ENCODE peak calls at places on chromosomes 1 and 21, in four cellular contexts. E is mesendoderm, X is H1, Q is H9. L is an unnamed sample.

GRCh38 chr1:156926175-156926574 is 5.7 kb downstream of the LRRC71 start:
- DNase-seq in E (peak; percentile 36), X (no peak), Q (no peak), L (peak; percentile 56)

GRCh38 chr1:178706467-178706866 is 18.6 kb upstream of the RALGPS2 start:
- DNase-seq in E (no peak), X (no peak), Q (no peak), L (peak; percentile 79)

GRCh38 chr1:30525980-30526651 is 197.3 kb downstream of the MATN1 start:
- DNase-seq in E (peak; percentile 37), X (peak; percentile 33), Q (no peak), L (peak; percentile 44)

GRCh38 chr1:164559342-164560070 is 522 bp downstream of the PBX1 start:
- DNase-seq in E (peak; percentile 83), X (peak; percentile 63), Q (peak; percentile 60), L (no peak)

GRCh38 chr1:226466301-226466700 is 58.4 kb upstream of the PARP1 start:
- DNase-seq in E (no peak), X (no peak), Q (no peak), L (no peak)

GRCh38 chr1:67299296-67299695 is 8.4 kb upstream of the IL12RB2 start:
- DNase-seq in E (no peak), X (no peak), Q (no peak), L (no peak)

GRCh38 chr1:17351598-17352324 is 20.2 kb upstream of the PADI6 start:
- DNase-seq in E (no peak), X (no peak), Q (no peak), L (no peak)

GRCh38 chr1:119285482-119285881 is 83.1 kb upstream of the HAO2 start:
- DNase-seq in E (peak; percentile 42), X (no peak), Q (no peak), L (peak; percentile 79)

GRCh38 chr1:178310685-178311105 is 186.1 kb downstream of the CLEC20A start:
- DNase-seq in E (peak; percentile 93), X (no peak), Q (no peak), L (peak; percentile 80)

GRCh38 chr1:168783831-168784230 is 54.8 kb upstream of the DPT start:
- DNase-seq in E (no peak), X (no peak), Q (no peak), L (no peak)

GRCh38 chr1:89719502-89720306 is 86.8 kb downstream of the LRRC8C start:
- DNase-seq in E (no peak), X (no peak), Q (no peak), L (peak; percentile 22)

GRCh38 chr1:201346337-201346939 is 31.0 kb downstream of the TNNT2 start:
- DNase-seq in E (peak; percentile 88), X (peak; percentile 80), Q (peak; percentile 77), L (peak; percentile 61)

GRCh38 chr1:113286156-113286555 is 104.2 kb upstream of the MAGI3 start:
- DNase-seq in E (no peak), X (no peak), Q (no peak), L (no peak)

GRCh38 chr1:157697781-157698569 is 2.6 kb downstream of the FCRL3 start:
- DNase-seq in E (peak; percentile 83), X (no peak), Q (no peak), L (no peak)

GRCh38 chr21:29265690-29266479 is 32.8 kb upstream of the BACH1 start:
- DNase-seq in E (peak; percentile 18), X (no peak), Q (no peak), L (no peak)

GRCh38 chr1:178538192-178538916 is 25.4 kb downstream of the TEX35 start:
- DNase-seq in E (no peak), X (no peak), Q (no peak), L (peak; percentile 88)

GRCh38 chr1:151166506-151166956 is 587 bp downstream of the SCNM1 start:
- DNase-seq in E (peak; percentile 71), X (no peak), Q (no peak), L (peak; percentile 73)

GRCh38 chr1:16254263-16254948 is 17.4 kb upstream of the CPLANE2 start:
- DNase-seq in E (no peak), X (no peak), Q (no peak), L (peak; percentile 68)

GRCh38 chr1:90043573-90043972 is 48.7 kb downstream of the ZNF326 start:
- DNase-seq in E (no peak), X (no peak), Q (no peak), L (no peak)

GRCh38 chr1:239169276-239169675 is 217.1 kb upstream of the CHRM3 start:
- DNase-seq in E (no peak), X (no peak), Q (no peak), L (no peak)

GRCh38 chr1:56179571-56179970 is 399.8 kb downstream of the PLPP3 start:
- DNase-seq in E (no peak), X (no peak), Q (no peak), L (no peak)

GRCh38 chr1:177817969-177818872 is 151.6 kb downstream of the SEC16B start:
- DNase-seq in E (no peak), X (no peak), Q (no peak), L (no peak)

GRCh38 chr21:35441868-35442582 is 392.9 kb upstream of the RUNX1 start:
- DNase-seq in E (peak; percentile 10), X (no peak), Q (no peak), L (no peak)

GRCh38 chr1:219798283-219799030 is 129.9 kb downstream of the SLC30A10 start:
- DNase-seq in E (no peak), X (no peak), Q (no peak), L (peak; percentile 82)

GRCh38 chr1:85481688-85482087 is 16.7 kb upstream of the DDAH1 start:
- DNase-seq in E (no peak), X (no peak), Q (no peak), L (no peak)

GRCh38 chr1:12001249-12001917 is 17.9 kb upstream of the MIIP start:
- DNase-seq in E (peak; percentile 91), X (peak; percentile 83), Q (peak; percentile 66), L (peak; percentile 56)

DNA sequence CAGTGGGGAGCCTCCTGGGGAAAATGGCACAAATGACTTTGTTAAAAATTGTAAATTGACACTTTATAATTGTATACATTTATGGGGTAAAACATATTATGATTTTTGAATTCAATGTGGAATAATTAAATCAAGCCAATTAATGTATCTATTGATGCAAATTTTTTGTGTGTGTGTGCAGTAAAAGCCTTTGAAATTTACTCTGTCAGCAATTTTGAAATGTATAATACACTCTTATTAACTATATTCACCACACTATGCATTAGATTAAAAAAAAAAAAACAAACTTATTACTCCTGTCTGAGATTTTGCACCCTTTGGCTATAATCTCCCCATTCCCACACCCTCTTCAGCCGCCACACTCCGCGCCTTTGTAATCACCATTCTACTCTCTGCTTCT is 119.2 kb downstream of the S1PR1 start:
- DNase-seq in E (no peak), X (no peak), Q (no peak), L (no peak)
- H3K56ac ChIP-seq in E (no peak overlapping the region), X (no peak overlapping the region), Q (no peak overlapping the region), L (no peak overlapping the region)

GRCh38 chr21:32483293-32483595 is 70.7 kb downstream of the EVA1C start:
- DNase-seq in E (no peak), X (no peak), Q (no peak), L (no peak)

GRCh38 chr21:32482565-32483292 is 70.2 kb downstream of the EVA1C start:
- DNase-seq in E (no peak), X (no peak), Q (no peak), L (no peak)

GRCh38 chr21:32481875-32482408 is 69.4 kb downstream of the EVA1C start:
- DNase-seq in E (no peak), X (no peak), Q (no peak), L (no peak)

GRCh38 chr21:32477424-32477745 is 64.9 kb downstream of the EVA1C start:
- DNase-seq in E (no peak), X (no peak), Q (no peak), L (no peak)

DNA sequence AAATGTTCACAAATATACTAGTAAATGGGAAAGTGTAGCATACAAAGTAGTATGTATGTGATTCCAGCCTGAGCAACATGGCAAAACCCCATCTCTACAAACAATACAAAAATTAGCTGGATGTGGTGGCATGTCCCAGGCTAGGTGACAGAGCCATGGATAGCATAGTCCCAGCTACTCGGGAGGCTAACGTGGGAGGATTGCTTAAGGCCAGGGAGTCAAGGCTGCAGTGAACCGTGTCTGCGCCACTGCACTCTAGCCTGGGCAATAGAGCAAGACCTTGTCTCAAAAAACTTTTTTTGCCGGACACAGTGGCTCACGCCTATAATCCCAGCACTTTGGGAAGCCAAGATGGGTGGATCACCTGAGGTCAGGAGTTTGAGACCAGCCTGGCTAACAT is 67.9 kb downstream of the EVA1C start:
- DNase-seq in E (no peak), X (no peak), Q (no peak), L (no peak)
- H3K56ac ChIP-seq in E (no peak overlapping the region), X (no peak overlapping the region), Q (no peak overlapping the region), L (no peak overlapping the region)

GRCh38 chr1:229407206-229408026 is 26.5 kb downstream of the ACTA1 start:
- DNase-seq in E (peak; percentile 56), X (peak; percentile 66), Q (no peak), L (no peak)
- H3K56ac ChIP-seq in E (peak overlapping the region; percentile 81), X (no peak overlapping the region), Q (no peak overlapping the region), L (no peak overlapping the region)

GRCh38 chr1:114671011-114671938 is 1.4 kb upstream of the DENND2C start:
- DNase-seq in E (no peak), X (no peak), Q (no peak), L (peak; percentile 32)
- H3K56ac ChIP-seq in E (no peak overlapping the region), X (no peak overlapping the region), Q (no peak overlapping the region), L (no peak overlapping the region)

GRCh38 chr1:234990874-234991801 is 137.5 kb downstream of the TOMM20 start:
- DNase-seq in E (no peak), X (no peak), Q (no peak), L (no peak)
- H3K56ac ChIP-seq in E (no peak overlapping the region), X (no peak overlapping the region), Q (no peak overlapping the region), L (no peak overlapping the region)

DNA sequence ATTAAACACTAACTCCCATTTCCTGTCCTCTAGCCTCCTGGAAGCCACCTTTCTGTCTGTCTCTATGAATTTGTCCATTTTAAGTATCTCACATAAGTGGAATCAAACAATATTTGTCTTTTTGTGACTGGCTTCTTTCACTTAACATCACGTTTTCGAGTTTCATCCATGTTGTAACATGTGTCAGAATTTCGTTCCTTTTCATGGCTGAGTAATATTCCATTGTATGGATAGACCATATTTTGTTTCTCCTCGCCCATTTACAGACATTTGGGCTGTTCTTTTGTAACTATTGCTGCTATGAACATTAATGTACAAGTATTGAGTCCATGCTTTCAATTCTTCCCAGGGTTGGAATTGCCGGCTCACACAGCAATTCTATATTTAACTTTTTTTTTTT is 15.7 kb upstream of the H6PD start:
- DNase-seq in E (no peak), X (no peak), Q (no peak), L (no peak)
- H3K56ac ChIP-seq in E (no peak overlapping the region), X (no peak overlapping the region), Q (no peak overlapping the region), L (no peak overlapping the region)

L was measured in IMR-90.